ENCODE peak calls at places on chromosomes 2 and 18, in eight cellular contexts. D is activated CD8-positive, alpha-beta T cell treated with anti-CD3 and anti-CD28 coated beads for 36 hours; H is amygdala; T is AG08396; B is heart left ventricle; P is GM03348; C is AG20443; Y is suprapubic skin. K is an unnamed sample.

GRCh38 chr2:164510895-164511294 is 110.4 kb downstream of the GRB14 start:
- DNase-seq in D (no peak), H (no peak), T (no peak), B (peak; percentile 65), P (no peak), C (peak; percentile 30), Y (no peak), K (no peak)

GRCh38 chr2:151946856-151947523 is 118.8 kb upstream of the ARL5A start:
- DNase-seq in D (peak; percentile 52), H (peak; percentile 38), T (peak; percentile 23), B (peak; percentile 37), P (peak; percentile 19), C (peak; percentile 43), Y (no peak), K (no peak)

GRCh38 chr2:232891621-232892071 is 21.6 kb downstream of the SNORC start:
- DNase-seq in D (no peak), H (no peak), T (no peak), B (no peak), P (peak; percentile 82), C (peak; percentile 72), Y (no peak), K (no peak)

GRCh38 chr2:11901351-11902069 is 155.1 kb downstream of the LPIN1 start:
- DNase-seq in D (no peak), H (no peak), T (no peak), B (no peak), P (no peak), C (no peak), Y (no peak), K (no peak)

GRCh38 chr2:45368792-45369191 is 242.3 kb downstream of the SRBD1 start:
- DNase-seq in D (no peak), H (no peak), T (no peak), B (no peak), P (no peak), C (no peak), Y (no peak), K (no peak)

GRCh38 chr2:8886197-8886508 is 48.7 kb upstream of the KIDINS220 start:
- DNase-seq in D (no peak), H (no peak), T (no peak), B (no peak), P (no peak), C (no peak), Y (no peak), K (no peak)

GRCh38 chr18:24398515-24398914 is 891 bp upstream of the OSBPL1A start:
- DNase-seq in D (no peak), H (no peak), T (no peak), B (no peak), P (no peak), C (peak; percentile 53), Y (peak; percentile 67), K (no peak)

GRCh38 chr2:239274391-239275001 is 126.3 kb downstream of the HDAC4 start:
- DNase-seq in D (peak; percentile 65), H (no peak), T (peak; percentile 73), B (peak; percentile 71), P (peak; percentile 73), C (peak; percentile 81), Y (peak; percentile 84), K (no peak)

GRCh38 chr2:79702934-79703333 is 190.1 kb downstream of the CTNNA2 start:
- DNase-seq in D (no peak), H (no peak), T (no peak), B (no peak), P (no peak), C (no peak), Y (no peak), K (no peak)

GRCh38 chr2:26299488-26300092 is 46.4 kb upstream of the SELENOI start:
- DNase-seq in D (peak; percentile 35), H (no peak), T (peak; percentile 50), B (no peak), P (peak; percentile 27), C (peak; percentile 40), Y (no peak), K (no peak)

GRCh38 chr18:46413684-46414083 is 243.3 kb downstream of the LOXHD1 start:
- DNase-seq in D (no peak), H (no peak), T (no peak), B (no peak), P (no peak), C (no peak), Y (no peak), K (no peak)

GRCh38 chr2:95050385-95051300 is 25.1 kb downstream of the MAL start:
- DNase-seq in D (no peak), H (no peak), T (no peak), B (no peak), P (no peak), C (no peak), Y (no peak), K (no peak)

GRCh38 chr2:237475704-237476107 is 11.3 kb upstream of the MLPH start:
- DNase-seq in D (peak; percentile 68), H (no peak), T (peak; percentile 72), B (no peak), P (peak; percentile 55), C (peak; percentile 76), Y (peak; percentile 71), K (no peak)

GRCh38 chr2:104929663-104930062 is 75.7 kb downstream of the POU3F3 start:
- DNase-seq in D (no peak), H (peak; percentile 65), T (no peak), B (no peak), P (no peak), C (no peak), Y (no peak), K (no peak)

GRCh38 chr2:241490444-241490760 is 18.0 kb downstream of the STK25 start:
- DNase-seq in D (no peak), H (no peak), T (no peak), B (no peak), P (no peak), C (no peak), Y (no peak), K (no peak)

GRCh38 chr2:17518212-17519154 is at the start of gene RAD51AP2:
- DNase-seq in D (peak; percentile 60), H (no peak), T (peak; percentile 81), B (peak; percentile 94), P (peak; percentile 92), C (peak; percentile 84), Y (peak; percentile 89), K (peak; percentile 90)